ENCODE peak calls at places on chromosomes 5 and 9, in five cellular contexts. B is activated naive CD8-positive, alpha-beta T cell treated with anti-CD3 and anti-CD28 coated beads, Interleukin-2, amount 50 U/mL, for 16 hours; I is iPS DF 19.7; S is chondrocyte; F is T-helper 22 cell. V is an unnamed sample.

GRCh38 chr5:131109540-131110255 is 55.4 kb downstream of the HINT1 start:
- DNase-seq in I (no peak), B (no peak), S (no peak), F (no peak), V (peak)

GRCh38 chr9:33166263-33167083 is 663 bp downstream of the B4GALT1 start:
- DNase-seq in F (no peak), S (peak), B (no peak), I (no peak), V (no peak)

GRCh38 chr5:1292846-1293415 is 1.9 kb downstream of the TERT start:
- DNase-seq in S (no peak), I (no peak), B (no peak), F (no peak), V (no peak)

GRCh38 chr9:134136117-134136996 is 475 bp downstream of the WDR5 start:
- DNase-seq in B (no peak), F (no peak), I (no peak), S (no peak), V (peak)

GRCh38 chr5:123717139-123717538 is 205.2 kb downstream of the CSNK1G3 start:
- DNase-seq in S (no peak), I (no peak), B (no peak), F (no peak), V (no peak)

GRCh38 chr9:111078391-111079038 is 40.2 kb upstream of the LPAR1 start:
- DNase-seq in F (no peak), S (no peak), B (no peak), I (no peak), V (no peak)

GRCh38 chr5:135851186-135851906 is 16.9 kb downstream of the SLC25A48 start:
- DNase-seq in S (no peak), F (no peak), I (no peak), B (no peak), V (no peak)

GRCh38 chr9:111598730-111599091 is 736 bp downstream of the PTGR1 start:
- DNase-seq in S (no peak), B (no peak), F (no peak), I (no peak), V (peak)

GRCh38 chr9:76198336-76198735 is 195.9 kb downstream of the RFK start:
- DNase-seq in B (no peak), F (no peak), S (no peak), I (no peak), V (no peak)

GRCh38 chr5:103444333-103445038 is 118.1 kb downstream of the NUDT12 start:
- DNase-seq in I (no peak), S (no peak), F (no peak), B (no peak), V (no peak)

GRCh38 chr5:5752844-5753243 is 330.4 kb downstream of the ICE1 start:
- DNase-seq in S (no peak), B (no peak), I (no peak), F (no peak), V (no peak)

GRCh38 chr5:127957183-127957582 is 126.4 kb upstream of the SLC12A2 start:
- DNase-seq in S (no peak), I (no peak), B (no peak), F (no peak), V (no peak)